ENCODE peak calls at places on chromosomes 7 and 10, in five cellular contexts. One of them, this sample, is unnamed.

GRCh38 chr10:57202356-57202755 is 841.3 kb upstream of the ZWINT start:
- DNase-seq in substantia nigra: no peak
- DNase-seq in psoas muscle: no peak
- DNase-seq in aorta: no peak
- DNase-seq in CD8-positive, alpha-beta memory T cell: no peak
- DNase-seq in this sample: no peak

GRCh38 chr10:119420950-119421875 is 121.3 kb downstream of the RGS10 start:
- DNase-seq in psoas muscle: peak; percentile 62
- DNase-seq in aorta: no peak
- DNase-seq in CD8-positive, alpha-beta memory T cell: no peak
- DNase-seq in substantia nigra: no peak
- DNase-seq in this sample: no peak

GRCh38 chr10:122019414-122019975 is 30.5 kb downstream of the TACC2 start:
- DNase-seq in CD8-positive, alpha-beta memory T cell: no peak
- DNase-seq in aorta: no peak
- DNase-seq in substantia nigra: no peak
- DNase-seq in psoas muscle: peak; percentile 58
- DNase-seq in this sample: no peak

GRCh38 chr7:28748934-28749584 is 209.1 kb downstream of the TRIL start:
- DNase-seq in aorta: peak; percentile 71
- DNase-seq in psoas muscle: peak; percentile 69
- DNase-seq in substantia nigra: no peak
- DNase-seq in CD8-positive, alpha-beta memory T cell: no peak
- DNase-seq in this sample: no peak

GRCh38 chr7:2713978-2714377 is 26.0 kb downstream of the AMZ1 start:
- DNase-seq in CD8-positive, alpha-beta memory T cell: no peak
- DNase-seq in aorta: no peak
- DNase-seq in psoas muscle: no peak
- DNase-seq in substantia nigra: no peak
- DNase-seq in this sample: no peak

GRCh38 chr7:157112706-157113105 is 26.0 kb upstream of the UBE3C start:
- DNase-seq in aorta: no peak
- DNase-seq in psoas muscle: no peak
- DNase-seq in substantia nigra: no peak
- DNase-seq in CD8-positive, alpha-beta memory T cell: no peak
- DNase-seq in this sample: no peak

GRCh38 chr10:93465806-93466675 is 16.1 kb downstream of the MYOF start:
- DNase-seq in psoas muscle: peak; percentile 78
- DNase-seq in CD8-positive, alpha-beta memory T cell: no peak
- DNase-seq in aorta: peak; percentile 95
- DNase-seq in substantia nigra: no peak
- DNase-seq in this sample: no peak

GRCh38 chr7:26532490-26532889 is 240.8 kb downstream of the SNX10 start:
- DNase-seq in aorta: no peak
- DNase-seq in psoas muscle: no peak
- DNase-seq in CD8-positive, alpha-beta memory T cell: no peak
- DNase-seq in substantia nigra: no peak
- DNase-seq in this sample: no peak

DNA sequence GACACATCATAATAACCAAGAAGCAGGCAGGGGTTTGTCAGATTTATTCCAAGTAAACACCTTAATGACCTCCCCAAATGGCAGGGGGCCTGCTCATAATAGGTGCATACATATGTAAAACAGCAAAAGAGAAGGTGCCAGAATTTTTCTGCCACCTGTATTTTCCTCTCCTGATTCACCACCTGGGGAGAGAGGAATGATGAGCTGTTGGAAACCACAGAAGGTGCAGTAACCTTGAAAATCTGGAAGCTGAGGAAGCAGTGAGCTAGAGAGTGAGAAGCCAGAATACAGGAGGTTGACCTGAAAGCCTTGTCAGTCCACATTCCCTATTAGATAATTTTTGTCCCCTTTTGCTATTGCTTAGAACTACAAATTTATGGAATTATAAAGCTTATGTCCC is 46.2 kb upstream of the PDE1C start:
- DNase-seq in aorta: no peak
- DNase-seq in psoas muscle: no peak
- DNase-seq in CD8-positive, alpha-beta memory T cell: no peak
- DNase-seq in substantia nigra: no peak
- DNase-seq in this sample: no peak
- H3K27ac ChIP-seq in aorta: no peak overlapping the region
- H3K27ac ChIP-seq in psoas muscle: no peak overlapping the region
- H3K27ac ChIP-seq in CD8-positive, alpha-beta memory T cell: no peak overlapping the region
- H3K27ac ChIP-seq in substantia nigra: no peak overlapping the region
- H3K27ac ChIP-seq in this sample: no peak overlapping the region

DNA sequence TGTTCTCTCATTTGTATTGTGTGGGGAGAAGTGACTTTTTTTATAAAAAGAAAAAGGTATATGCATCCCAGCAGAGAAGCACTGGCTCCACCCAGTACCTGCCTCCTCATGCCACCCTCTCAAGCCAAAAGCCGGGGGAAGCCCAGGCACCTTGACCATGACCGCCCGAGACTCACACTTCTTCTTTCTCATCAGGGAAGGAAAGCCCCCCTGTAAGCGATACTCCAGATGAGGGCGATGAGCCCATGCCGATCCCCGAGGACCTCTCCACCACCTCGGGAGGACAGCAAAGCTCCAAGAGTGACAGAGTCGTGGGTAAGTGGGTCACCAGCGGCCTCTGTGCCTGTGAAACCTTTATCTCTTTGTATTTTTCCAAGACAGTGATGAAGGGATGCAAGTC is 22.9 kb downstream of the IKZF1 start:
- DNase-seq in CD8-positive, alpha-beta memory T cell: no peak
- DNase-seq in substantia nigra: no peak
- DNase-seq in psoas muscle: no peak
- DNase-seq in aorta: no peak
- DNase-seq in this sample: no peak
- H3K27ac ChIP-seq in CD8-positive, alpha-beta memory T cell: no peak overlapping the region
- H3K27ac ChIP-seq in substantia nigra: no peak overlapping the region
- H3K27ac ChIP-seq in psoas muscle: no peak overlapping the region
- H3K27ac ChIP-seq in aorta: no peak overlapping the region
- H3K27ac ChIP-seq in this sample: peak overlapping the region; percentile 43

DNA sequence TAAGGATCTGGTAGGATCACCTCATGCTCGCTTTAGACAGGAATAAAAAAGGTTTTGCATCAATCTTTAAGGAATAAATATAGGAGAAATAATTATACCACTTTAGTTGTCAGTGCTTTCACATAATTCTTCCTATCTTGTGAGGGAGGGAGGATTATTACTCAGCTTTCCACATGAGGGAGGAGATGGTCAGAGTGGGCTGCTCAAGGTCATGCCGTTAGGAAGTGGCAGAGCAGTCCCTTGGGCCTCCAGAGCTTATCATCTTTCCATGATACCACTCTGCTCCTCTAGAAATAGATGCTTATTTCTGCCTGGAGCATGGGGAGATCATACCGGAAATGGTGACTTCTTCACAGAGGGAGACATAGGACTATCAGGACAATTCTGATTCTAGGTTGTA is 356.9 kb downstream of the GPR158 start:
- DNase-seq in CD8-positive, alpha-beta memory T cell: no peak
- DNase-seq in substantia nigra: no peak
- DNase-seq in psoas muscle: no peak
- DNase-seq in aorta: no peak
- DNase-seq in this sample: no peak
- H3K27ac ChIP-seq in CD8-positive, alpha-beta memory T cell: no peak overlapping the region
- H3K27ac ChIP-seq in substantia nigra: no peak overlapping the region
- H3K27ac ChIP-seq in psoas muscle: no peak overlapping the region
- H3K27ac ChIP-seq in aorta: no peak overlapping the region
- H3K27ac ChIP-seq in this sample: no peak overlapping the region

GRCh38 chr7:55641811-55642210 is 69.5 kb upstream of the VOPP1 start:
- DNase-seq in CD8-positive, alpha-beta memory T cell: no peak
- DNase-seq in psoas muscle: no peak
- DNase-seq in substantia nigra: no peak
- DNase-seq in aorta: no peak
- DNase-seq in this sample: no peak

GRCh38 chr7:55639640-55640039 is 67.3 kb upstream of the VOPP1 start:
- DNase-seq in CD8-positive, alpha-beta memory T cell: no peak
- DNase-seq in aorta: no peak
- DNase-seq in psoas muscle: no peak
- DNase-seq in substantia nigra: no peak
- DNase-seq in this sample: no peak

GRCh38 chr7:55641273-55641691 is 69.0 kb upstream of the VOPP1 start:
- DNase-seq in CD8-positive, alpha-beta memory T cell: peak; percentile 14
- DNase-seq in substantia nigra: peak; percentile 6
- DNase-seq in aorta: no peak
- DNase-seq in psoas muscle: no peak
- DNase-seq in this sample: peak; percentile 8

GRCh38 chr7:55642266-55642665 is 70.0 kb upstream of the VOPP1 start:
- DNase-seq in aorta: no peak
- DNase-seq in CD8-positive, alpha-beta memory T cell: no peak
- DNase-seq in substantia nigra: no peak
- DNase-seq in psoas muscle: no peak
- DNase-seq in this sample: no peak
- H3K27ac ChIP-seq in aorta: no peak overlapping the region
- H3K27ac ChIP-seq in CD8-positive, alpha-beta memory T cell: no peak overlapping the region
- H3K27ac ChIP-seq in substantia nigra: no peak overlapping the region
- H3K27ac ChIP-seq in psoas muscle: no peak overlapping the region
- H3K27ac ChIP-seq in this sample: no peak overlapping the region

GRCh38 chr7:55593515-55594318 is 21.4 kb upstream of the VOPP1 start:
- DNase-seq in aorta: peak; percentile 78
- DNase-seq in CD8-positive, alpha-beta memory T cell: peak; percentile 65
- DNase-seq in substantia nigra: peak; percentile 31
- DNase-seq in psoas muscle: peak; percentile 79
- DNase-seq in this sample: peak; percentile 66
- H3K27ac ChIP-seq in aorta: no peak overlapping the region
- H3K27ac ChIP-seq in CD8-positive, alpha-beta memory T cell: no peak overlapping the region
- H3K27ac ChIP-seq in substantia nigra: no peak overlapping the region
- H3K27ac ChIP-seq in psoas muscle: no peak overlapping the region
- H3K27ac ChIP-seq in this sample: no peak overlapping the region

GRCh38 chr10:124018886-124019525 is 74.4 kb downstream of the CHST15 start:
- DNase-seq in aorta: no peak
- DNase-seq in CD8-positive, alpha-beta memory T cell: no peak
- DNase-seq in substantia nigra: no peak
- DNase-seq in psoas muscle: peak; percentile 34
- DNase-seq in this sample: no peak

GRCh38 chr10:124019886-124020797 is 73.3 kb downstream of the CHST15 start:
- DNase-seq in psoas muscle: peak; percentile 18
- DNase-seq in substantia nigra: no peak
- DNase-seq in aorta: no peak
- DNase-seq in CD8-positive, alpha-beta memory T cell: no peak
- DNase-seq in this sample: no peak

GRCh38 chr10:124017729-124018128 is 75.7 kb downstream of the CHST15 start:
- DNase-seq in aorta: no peak
- DNase-seq in substantia nigra: no peak
- DNase-seq in psoas muscle: peak; percentile 15
- DNase-seq in CD8-positive, alpha-beta memory T cell: no peak
- DNase-seq in this sample: no peak

GRCh38 chr10:124022066-124022465 is 71.3 kb downstream of the CHST15 start:
- DNase-seq in CD8-positive, alpha-beta memory T cell: no peak
- DNase-seq in aorta: no peak
- DNase-seq in substantia nigra: no peak
- DNase-seq in psoas muscle: no peak
- DNase-seq in this sample: no peak

GRCh38 chr10:124020871-124021823 is 72.3 kb downstream of the CHST15 start:
- DNase-seq in CD8-positive, alpha-beta memory T cell: no peak
- DNase-seq in psoas muscle: peak; percentile 23
- DNase-seq in aorta: no peak
- DNase-seq in substantia nigra: no peak
- DNase-seq in this sample: no peak
- H3K27ac ChIP-seq in CD8-positive, alpha-beta memory T cell: no peak overlapping the region
- H3K27ac ChIP-seq in psoas muscle: no peak overlapping the region
- H3K27ac ChIP-seq in aorta: no peak overlapping the region
- H3K27ac ChIP-seq in substantia nigra: no peak overlapping the region
- H3K27ac ChIP-seq in this sample: no peak overlapping the region

DNA sequence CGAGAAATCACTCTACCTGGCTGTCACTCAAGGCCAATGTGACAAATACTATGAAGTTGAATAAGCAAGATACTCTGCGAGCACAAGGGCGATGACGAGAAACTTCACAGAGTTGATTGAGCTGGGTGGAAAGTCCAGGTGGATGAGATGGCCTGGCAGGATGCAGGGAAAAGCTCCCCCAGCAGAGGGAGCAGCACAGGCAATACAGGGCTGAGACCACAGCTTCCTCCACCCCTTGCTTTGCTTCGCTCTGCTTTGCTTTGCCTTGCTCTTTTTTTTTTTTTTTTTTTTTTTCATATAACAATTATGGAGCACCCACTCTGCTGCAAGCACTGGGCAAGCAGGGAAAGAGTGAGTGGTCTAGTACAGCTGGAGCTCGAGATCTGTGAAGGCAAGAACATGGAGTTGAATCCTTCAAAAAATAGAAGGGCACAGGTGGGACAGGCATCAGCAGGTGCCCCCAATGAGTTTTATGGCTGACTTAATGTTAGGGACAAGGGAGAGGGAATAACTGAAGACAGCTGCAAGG is 88.3 kb downstream of the CABCOCO1 start:
- DNase-seq in aorta: peak; percentile 71
- DNase-seq in substantia nigra: peak; percentile 16
- DNase-seq in psoas muscle: peak; percentile 58
- DNase-seq in CD8-positive, alpha-beta memory T cell: peak; percentile 29
- DNase-seq in this sample: peak; percentile 45
- H3K27ac ChIP-seq in aorta: no peak overlapping the region
- H3K27ac ChIP-seq in substantia nigra: no peak overlapping the region
- H3K27ac ChIP-seq in psoas muscle: no peak overlapping the region
- H3K27ac ChIP-seq in CD8-positive, alpha-beta memory T cell: no peak overlapping the region
- H3K27ac ChIP-seq in this sample: no peak overlapping the region

DNA sequence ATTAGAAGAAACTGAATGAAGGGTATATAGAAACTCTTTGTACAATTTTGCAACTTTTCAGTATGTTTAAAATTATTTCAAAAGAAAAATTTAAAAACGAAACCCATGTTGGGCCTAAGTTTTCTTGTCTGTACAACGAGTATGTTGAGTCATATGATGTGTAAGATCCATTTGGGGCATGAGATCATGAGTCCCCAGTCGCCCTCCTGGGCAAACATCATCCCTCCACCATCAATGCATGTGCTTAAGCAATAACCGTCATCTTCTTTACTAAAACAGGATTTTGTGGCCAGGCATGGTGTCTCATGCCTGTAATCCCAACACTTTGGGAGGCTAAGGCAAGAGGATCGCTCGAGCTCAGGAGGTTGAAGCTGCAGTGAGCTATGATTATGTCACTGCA is 54.2 kb upstream of the CDCA7L start:
- DNase-seq in aorta: no peak
- DNase-seq in substantia nigra: no peak
- DNase-seq in CD8-positive, alpha-beta memory T cell: no peak
- DNase-seq in psoas muscle: no peak
- DNase-seq in this sample: no peak
- H3K27ac ChIP-seq in aorta: no peak overlapping the region
- H3K27ac ChIP-seq in substantia nigra: no peak overlapping the region
- H3K27ac ChIP-seq in CD8-positive, alpha-beta memory T cell: no peak overlapping the region
- H3K27ac ChIP-seq in psoas muscle: no peak overlapping the region
- H3K27ac ChIP-seq in this sample: no peak overlapping the region

DNA sequence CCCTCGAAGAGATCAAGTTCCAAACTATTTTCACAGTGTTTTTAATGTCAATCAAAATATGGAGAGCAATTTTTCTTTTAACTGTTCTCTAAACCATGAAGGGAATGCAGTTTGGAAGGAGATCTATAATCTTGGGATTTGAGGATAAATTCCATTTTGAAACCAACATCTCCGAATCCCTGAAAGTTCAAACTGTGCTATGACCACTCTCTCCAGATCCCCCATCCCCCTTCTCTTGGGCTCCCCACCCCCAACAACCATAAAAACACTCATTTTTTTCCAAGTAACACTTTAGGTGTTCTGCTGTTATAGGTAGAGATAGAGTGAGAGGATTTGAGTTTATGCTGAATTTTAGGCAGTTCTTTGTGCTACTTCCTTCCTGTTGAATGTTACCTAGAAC is 1.7 kb downstream of the CALD1 start:
- DNase-seq in CD8-positive, alpha-beta memory T cell: no peak
- DNase-seq in aorta: no peak
- DNase-seq in substantia nigra: no peak
- DNase-seq in psoas muscle: no peak
- DNase-seq in this sample: no peak
- H3K27ac ChIP-seq in CD8-positive, alpha-beta memory T cell: no peak overlapping the region
- H3K27ac ChIP-seq in aorta: peak overlapping the region; percentile 100
- H3K27ac ChIP-seq in substantia nigra: no peak overlapping the region
- H3K27ac ChIP-seq in psoas muscle: peak overlapping the region; percentile 77
- H3K27ac ChIP-seq in this sample: no peak overlapping the region

This sample was measured in CD4-positive, alpha-beta T cell.